ENCODE peak calls at places on chromosomes 2 and 18, in nine cellular contexts. A, Z, W, J, N, K, V, X and E are unnamed samples. For H3K27me3, the result is how much of the 10 kb centered on the place peaks cover.

GRCh38 chr2:71959494-71959893 is 188.2 kb downstream of the CYP26B1 start:
- DNase-seq in V (no peak), J (no peak), X (no peak), A (no peak), N (no peak), K (no peak), W (no peak), Z (no peak), E (no peak)

GRCh38 chr2:12222561-12222960 is 476.1 kb downstream of the LPIN1 start:
- DNase-seq in W (no peak), J (no peak), N (no peak), V (no peak), A (no peak), K (no peak), X (no peak), Z (no peak), E (no peak)

GRCh38 chr18:22223263-22223960 is 54.0 kb downstream of the GATA6 start:
- DNase-seq in N (peak), V (peak), Z (peak), A (no peak), W (peak), K (peak), J (peak), X (peak), E (no peak)

GRCh38 chr2:67272195-67272594 is 124.9 kb upstream of the ETAA1 start:
- DNase-seq in N (peak), A (no peak), X (no peak), K (no peak), W (no peak), V (no peak), Z (no peak), J (peak), E (no peak)

GRCh38 chr2:195498176-195498575 is 158.8 kb upstream of the SLC39A10 start:
- DNase-seq in Z (no peak), J (peak), X (peak), V (peak), A (peak), N (no peak), K (peak), W (peak), E (peak)

GRCh38 chr2:150484461-150484931 is 3.0 kb downstream of the RND3 start:
- DNase-seq in A (no peak), Z (no peak), W (no peak), J (peak), V (no peak), N (no peak), X (no peak), K (no peak), E (no peak)

GRCh38 chr2:24830786-24831185 is 37.6 kb downstream of the CENPO start:
- DNase-seq in V (no peak), W (peak), Z (no peak), A (no peak), K (no peak), J (no peak), N (no peak), X (no peak), E (no peak)

GRCh38 chr2:25602333-25602723 is 71.0 kb downstream of the DTNB start:
- DNase-seq in J (no peak), X (no peak), Z (no peak), K (no peak), V (no peak), W (no peak), A (no peak), N (no peak), E (no peak)

GRCh38 chr2:4828682-4829374 is 863.4 kb upstream of the SOX11 start:
- DNase-seq in V (no peak), K (no peak), J (no peak), Z (no peak), X (no peak), W (no peak), A (no peak), N (no peak), E (no peak)

GRCh38 chr2:24820175-24820513 is 26.9 kb downstream of the CENPO start:
- DNase-seq in X (no peak), J (no peak), W (no peak), A (no peak), K (no peak), Z (no peak), N (no peak), V (peak), E (no peak)

GRCh38 chr2:6968319-6969100 is 51.3 kb downstream of the RNF144A start:
- DNase-seq in Z (no peak), V (peak), X (peak), K (no peak), A (peak), J (no peak), W (no peak), N (peak), E (no peak)

GRCh38 chr2:145038041-145038525 is 518.2 kb upstream of the ZEB2 start:
- DNase-seq in N (no peak), V (no peak), X (no peak), K (no peak), W (no peak), Z (peak), A (no peak), J (peak), E (no peak)

GRCh38 chr2:113175101-113175628 is 1.4 kb downstream of the PSD4 start:
- DNase-seq in J (no peak), N (no peak), K (no peak), X (no peak), W (peak), V (no peak), Z (no peak), A (no peak), E (peak)

GRCh38 chr2:180061085-180061484 is 54.0 kb upstream of the CWC22 start:
- DNase-seq in N (no peak), J (no peak), V (no peak), W (no peak), X (no peak), K (peak), A (no peak), Z (no peak), E (no peak)

GRCh38 chr2:112482309-112483046 is 522 bp downstream of the TTL start:
- DNase-seq in K (peak), J (peak), X (peak), N (peak), Z (peak), V (peak), A (peak), W (peak), E (peak)

GRCh38 chr2:65053199-65053598 is 3.0 kb upstream of the CEP68 start:
- DNase-seq in J (no peak), A (no peak), X (no peak), N (no peak), V (no peak), Z (no peak), W (peak), K (no peak), E (no peak)

GRCh38 chr2:163173591-163173990 is 335.0 kb upstream of the KCNH7 start:
- DNase-seq in A (no peak), W (no peak), N (no peak), X (no peak), J (no peak), Z (no peak), K (no peak), V (no peak), E (no peak)

GRCh38 chr18:35236964-35237363 is 3.9 kb upstream of the ZNF397 start:
- DNase-seq in V (no peak), A (no peak), J (no peak), K (no peak), N (no peak), W (no peak), X (no peak), Z (no peak), E (no peak)

GRCh38 chr2:101806123-101806522 is 108.6 kb downstream of the MAP4K4 start:
- DNase-seq in V (peak), X (no peak), W (no peak), Z (no peak), K (peak), A (no peak), N (peak), J (peak), E (no peak)

GRCh38 chr2:217108575-217109027 is 248.7 kb upstream of the TNP1 start:
- DNase-seq in J (no peak), V (no peak), N (no peak), A (no peak), X (no peak), K (no peak), Z (no peak), W (no peak), E (no peak)
- TF ChIP-seq CTCF in J (no peak), V (no peak), N (no peak), A (no peak), X (no peak), K (no peak), Z (no peak), W (no peak), E (no peak)

GRCh38 chr2:233977296-233977837 is 60.2 kb downstream of the TRPM8 start:
- DNase-seq in A (no peak), X (no peak), W (no peak), N (no peak), V (peak), J (no peak), K (no peak), Z (no peak), E (no peak)

GRCh38 chr2:233976087-233976486 is 58.9 kb downstream of the TRPM8 start:
- DNase-seq in N (no peak), V (no peak), A (no peak), J (no peak), Z (no peak), W (no peak), K (no peak), X (no peak), E (no peak)

GRCh38 chr2:233979748-233980147 is 62.6 kb downstream of the TRPM8 start:
- DNase-seq in J (peak), A (no peak), Z (no peak), N (no peak), V (no peak), W (no peak), X (no peak), K (no peak), E (no peak)

GRCh38 chr2:233974530-233975071 is 57.4 kb downstream of the TRPM8 start:
- DNase-seq in A (no peak), V (no peak), J (peak), X (peak), Z (no peak), K (peak), N (peak), W (no peak), E (no peak)

GRCh38 chr2:233976690-233977294 is 59.6 kb downstream of the TRPM8 start:
- DNase-seq in N (peak), J (peak), V (peak), A (peak), Z (no peak), K (peak), X (no peak), W (no peak), E (no peak)
- H3K27ac ChIP-seq in N (peak), J (no peak), V (no peak), A (peak), Z (no peak), K (no peak), X (no peak), W (no peak), E (no peak)

GRCh38 chr2:88452980-88453582 is 588 bp upstream of the FOXI3 start:
- DNase-seq in A (no peak), J (no peak), K (no peak), W (no peak), X (no peak), V (peak), N (peak), Z (no peak), E (no peak)

GRCh38 chr2:88450925-88451575 is 1.4 kb downstream of the FOXI3 start:
- DNase-seq in A (no peak), K (no peak), X (no peak), V (no peak), Z (no peak), J (no peak), N (no peak), W (no peak), E (no peak)

GRCh38 chr2:88450186-88450585 is 2.3 kb downstream of the FOXI3 start:
- DNase-seq in K (no peak), A (no peak), X (no peak), V (no peak), N (no peak), Z (no peak), J (no peak), W (no peak), E (no peak)

GRCh38 chr2:88452151-88452851 is at the start of gene FOXI3:
- DNase-seq in N (no peak), X (no peak), A (no peak), V (peak), W (no peak), K (peak), Z (no peak), J (no peak), E (no peak)

DNA sequence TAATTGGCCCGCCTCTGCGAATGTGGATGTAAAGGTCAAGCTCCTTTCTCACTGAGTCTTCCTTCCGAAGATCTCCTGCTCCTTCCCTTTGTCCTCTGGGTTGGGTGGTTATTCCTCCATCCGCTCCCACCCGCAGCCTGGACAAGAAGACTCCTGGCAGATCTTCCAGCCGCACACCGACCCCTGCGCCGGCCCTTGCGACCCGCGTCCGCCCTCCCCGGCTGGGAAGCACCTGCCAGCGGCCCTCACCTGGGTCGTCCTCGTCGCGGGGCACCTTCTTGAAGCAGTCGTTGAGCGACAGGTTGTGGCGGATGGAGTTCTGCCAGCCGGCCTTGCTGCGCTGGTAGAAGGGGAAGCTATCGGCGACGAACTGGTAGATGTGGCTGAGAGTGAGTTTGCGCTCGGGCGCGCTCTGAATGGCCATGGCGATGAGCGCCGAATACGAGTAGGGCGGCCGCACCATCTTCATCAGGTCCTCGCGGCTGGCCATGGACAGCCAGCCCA is 794 bp downstream of the FOXI3 start:
- DNase-seq in A (no peak), X (no peak), N (no peak), J (no peak), Z (no peak), W (peak), K (no peak), V (peak), E (no peak)
- H3K27me3 ChIP-seq in A (half or more), X (half or more), N (under half), J (under half), Z (under half), W (under half), K (half or more), V (half or more), E (half or more)

DNA sequence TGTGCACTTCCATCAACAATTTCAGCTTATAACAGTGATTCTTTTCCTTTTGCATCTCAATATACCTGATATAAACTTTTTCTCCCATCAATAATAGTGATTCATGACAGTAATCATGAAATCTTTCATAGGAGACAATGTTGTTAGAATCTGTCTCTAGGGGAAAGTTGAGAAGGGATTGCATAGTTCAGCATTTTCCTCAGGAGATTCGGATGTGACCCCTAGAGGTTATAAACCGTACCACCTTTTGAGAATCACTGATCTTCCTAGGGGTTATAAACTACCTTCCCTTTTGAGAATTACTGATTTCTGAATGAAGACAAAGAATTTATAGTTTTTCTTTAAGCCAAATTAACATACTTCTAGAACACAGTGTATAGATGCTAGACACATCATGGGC is 53.0 kb upstream of the GALNT3 start:
- DNase-seq in V (no peak), Z (no peak), X (no peak), A (no peak), K (no peak), N (no peak), J (no peak), W (no peak), E (no peak)
- TF ChIP-seq CTCF in V (peak), Z (no peak), X (no peak), A (no peak), K (no peak), N (no peak), J (no peak), W (no peak), E (no peak)

DNA sequence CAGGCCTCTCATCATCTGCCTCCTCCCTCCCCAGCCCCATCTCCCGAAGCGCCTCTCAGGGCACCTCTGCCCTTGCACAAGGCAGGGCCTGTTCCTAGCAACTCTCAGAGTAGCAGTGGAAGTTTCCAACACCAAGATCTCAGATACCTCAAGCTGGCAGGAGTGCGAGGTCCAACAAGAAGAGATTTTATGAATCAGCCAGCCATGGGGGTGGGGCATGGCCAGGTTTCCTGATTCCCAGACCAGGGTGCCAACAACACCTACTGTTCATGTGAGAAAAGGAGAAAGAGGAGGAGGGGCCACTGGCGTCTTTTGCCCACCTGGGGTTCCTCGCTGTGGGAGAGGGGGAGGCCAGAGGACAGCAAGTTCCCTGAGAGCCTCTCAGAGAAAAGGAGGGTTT is 6.6 kb upstream of the STEAP3 start:
- DNase-seq in K (no peak), Z (no peak), X (no peak), A (no peak), N (no peak), J (no peak), V (no peak), W (no peak), E (no peak)
- H3K27ac ChIP-seq in K (no peak), Z (no peak), X (no peak), A (no peak), N (no peak), J (no peak), V (no peak), W (no peak), E (no peak)

DNA sequence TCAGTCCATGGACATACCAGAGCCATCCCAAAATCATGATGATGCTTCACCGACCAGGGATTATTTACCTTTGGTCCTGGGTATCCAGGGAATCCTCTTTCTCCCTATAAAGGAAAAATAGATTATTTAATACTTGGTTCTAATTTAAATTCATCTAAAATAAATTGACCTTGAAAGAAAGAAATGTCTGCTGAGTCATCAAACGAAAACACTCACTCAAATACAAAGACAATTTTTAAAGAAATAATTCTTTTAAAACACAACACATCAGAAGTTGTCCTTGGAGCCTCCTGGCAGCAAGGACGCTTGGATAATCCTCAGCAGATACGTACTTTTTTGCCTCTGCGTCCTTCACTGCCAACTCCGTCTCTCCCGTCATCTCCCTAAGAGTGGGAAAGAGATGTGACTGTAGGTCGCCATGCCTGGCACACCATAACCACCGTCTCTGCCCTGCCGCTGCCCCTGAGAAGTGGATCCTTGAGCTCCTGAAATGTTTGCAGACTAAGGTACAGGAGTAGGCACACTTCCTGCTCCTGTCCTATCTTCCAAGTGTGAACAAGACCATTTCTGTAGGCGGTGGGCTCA is 65.6 kb downstream of the COL6A3 start:
- DNase-seq in X (no peak), Z (peak), N (no peak), K (no peak), A (no peak), J (no peak), W (no peak), V (no peak), E (no peak)
- H3K27me3 ChIP-seq in X (under half), Z (under half), N (under half), K (under half), A (half or more), J (under half), W (under half), V (under half), E (under half)

GRCh38 chr2:201779996-201780673 is 598 bp downstream of the ALS2 start:
- DNase-seq in W (no peak), J (no peak), N (no peak), V (no peak), A (peak), K (peak), X (no peak), Z (no peak), E (no peak)
- TF ChIP-seq CTCF in W (peak), J (no peak), N (no peak), V (no peak), A (no peak), K (no peak), X (no peak), Z (no peak), E (no peak)

DNA sequence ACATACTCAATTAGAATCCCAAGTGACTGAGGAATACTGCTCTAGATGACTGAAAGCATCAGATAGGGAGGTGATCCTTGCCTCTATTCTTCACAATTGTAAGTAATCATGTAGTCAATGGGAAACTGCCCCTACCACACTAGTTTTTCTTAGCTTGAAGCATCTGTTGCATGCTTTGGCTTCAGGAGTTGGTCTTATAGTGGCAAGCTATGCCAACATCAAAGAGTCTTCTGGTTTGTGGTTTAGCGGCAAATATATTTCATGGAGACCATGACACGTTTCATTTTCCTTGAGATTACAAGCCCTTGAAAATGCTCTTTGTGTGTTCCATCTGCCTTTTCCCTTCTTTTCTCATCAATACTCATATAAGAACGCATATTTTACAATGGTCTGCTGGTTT is 12.9 kb downstream of the DCC start:
- DNase-seq in W (no peak), A (no peak), N (no peak), J (no peak), X (no peak), Z (no peak), V (no peak), K (no peak), E (no peak)
- H3K27ac ChIP-seq in W (no peak), A (no peak), N (no peak), J (no peak), X (no peak), Z (no peak), V (no peak), K (no peak), E (no peak)